ENCODE peak calls at places on chromosomes 13 and 19, in seven cellular contexts. One of them, this sample, is unnamed.

GRCh38 chr19:46714523-46715106 is 2.3 kb downstream of the PRKD2 start:
- DNase-seq in spleen: no peak
- DNase-seq in CD8-positive, alpha-beta T cell: peak; percentile 66
- DNase-seq in hepatocyte: no peak
- DNase-seq in breast epithelium: peak; percentile 61
- DNase-seq in mucosa of descending colon: peak; percentile 40
- DNase-seq in PC-3: no peak
- DNase-seq in this sample: peak; percentile 34

GRCh38 chr13:106089251-106089940 is 446.1 kb downstream of the EFNB2 start:
- DNase-seq in spleen: no peak
- DNase-seq in CD8-positive, alpha-beta T cell: no peak
- DNase-seq in hepatocyte: no peak
- DNase-seq in breast epithelium: no peak
- DNase-seq in mucosa of descending colon: no peak
- DNase-seq in PC-3: no peak
- DNase-seq in this sample: no peak

GRCh38 chr13:48859168-48860105 is 116.3 kb upstream of the FNDC3A start:
- DNase-seq in spleen: no peak
- DNase-seq in CD8-positive, alpha-beta T cell: no peak
- DNase-seq in hepatocyte: peak; percentile 60
- DNase-seq in breast epithelium: no peak
- DNase-seq in mucosa of descending colon: peak; percentile 59
- DNase-seq in PC-3: no peak
- DNase-seq in this sample: no peak

GRCh38 chr19:39846176-39846677 is at the start of gene FBL:
- DNase-seq in spleen: peak; percentile 99
- DNase-seq in CD8-positive, alpha-beta T cell: peak; percentile 98
- DNase-seq in hepatocyte: peak; percentile 99
- DNase-seq in breast epithelium: peak; percentile 96
- DNase-seq in mucosa of descending colon: peak; percentile 97
- DNase-seq in PC-3: peak; percentile 87
- DNase-seq in this sample: peak; percentile 98

GRCh38 chr19:6564393-6564792 is 26.6 kb downstream of the CD70 start:
- DNase-seq in spleen: no peak
- DNase-seq in CD8-positive, alpha-beta T cell: no peak
- DNase-seq in hepatocyte: no peak
- DNase-seq in breast epithelium: no peak
- DNase-seq in mucosa of descending colon: no peak
- DNase-seq in PC-3: peak; percentile 60
- DNase-seq in this sample: no peak

GRCh38 chr13:114067381-114067885 is 65.0 kb downstream of the RASA3 start:
- DNase-seq in spleen: no peak
- DNase-seq in CD8-positive, alpha-beta T cell: no peak
- DNase-seq in hepatocyte: no peak
- DNase-seq in breast epithelium: no peak
- DNase-seq in mucosa of descending colon: no peak
- DNase-seq in PC-3: peak; percentile 43
- DNase-seq in this sample: peak; percentile 4

GRCh38 chr19:41192574-41193419 is at the start of gene CYP2S1:
- DNase-seq in spleen: no peak
- DNase-seq in CD8-positive, alpha-beta T cell: no peak
- DNase-seq in hepatocyte: peak; percentile 82
- DNase-seq in breast epithelium: no peak
- DNase-seq in mucosa of descending colon: peak; percentile 82
- DNase-seq in PC-3: peak; percentile 57
- DNase-seq in this sample: peak; percentile 90

GRCh38 chr13:111123221-111123620 is 8.1 kb downstream of the ARHGEF7 start:
- DNase-seq in spleen: no peak
- DNase-seq in CD8-positive, alpha-beta T cell: no peak
- DNase-seq in hepatocyte: no peak
- DNase-seq in breast epithelium: no peak
- DNase-seq in mucosa of descending colon: no peak
- DNase-seq in PC-3: no peak
- DNase-seq in this sample: no peak

GRCh38 chr13:48333976-48334375 is 30.4 kb downstream of the RB1 start:
- DNase-seq in spleen: no peak
- DNase-seq in CD8-positive, alpha-beta T cell: no peak
- DNase-seq in hepatocyte: no peak
- DNase-seq in breast epithelium: no peak
- DNase-seq in mucosa of descending colon: no peak
- DNase-seq in PC-3: peak; percentile 79
- DNase-seq in this sample: no peak

GRCh38 chr19:29014857-29015436 is 198.0 kb downstream of the UQCRFS1 start:
- DNase-seq in spleen: peak; percentile 68
- DNase-seq in CD8-positive, alpha-beta T cell: no peak
- DNase-seq in hepatocyte: no peak
- DNase-seq in breast epithelium: no peak
- DNase-seq in mucosa of descending colon: no peak
- DNase-seq in PC-3: no peak
- DNase-seq in this sample: no peak

GRCh38 chr19:18291590-18292459 is 10.4 kb upstream of the JUND start:
- DNase-seq in spleen: peak; percentile 98
- DNase-seq in CD8-positive, alpha-beta T cell: peak; percentile 70
- DNase-seq in hepatocyte: peak; percentile 94
- DNase-seq in breast epithelium: peak; percentile 80
- DNase-seq in mucosa of descending colon: peak; percentile 90
- DNase-seq in PC-3: peak; percentile 35
- DNase-seq in this sample: peak; percentile 90

GRCh38 chr19:2097330-2098327 is 914 bp downstream of the IZUMO4 start:
- DNase-seq in spleen: peak; percentile 89
- DNase-seq in CD8-positive, alpha-beta T cell: no peak
- DNase-seq in hepatocyte: no peak
- DNase-seq in breast epithelium: no peak
- DNase-seq in mucosa of descending colon: no peak
- DNase-seq in PC-3: no peak
- DNase-seq in this sample: peak; percentile 11

GRCh38 chr13:26502826-26503225 is 54.7 kb upstream of the WASF3 start:
- DNase-seq in spleen: no peak
- DNase-seq in CD8-positive, alpha-beta T cell: no peak
- DNase-seq in hepatocyte: peak; percentile 52
- DNase-seq in breast epithelium: no peak
- DNase-seq in mucosa of descending colon: no peak
- DNase-seq in PC-3: peak; percentile 10
- DNase-seq in this sample: no peak

GRCh38 chr19:44587863-44588752 is 25.3 kb upstream of the IGSF23 start:
- DNase-seq in spleen: no peak
- DNase-seq in CD8-positive, alpha-beta T cell: no peak
- DNase-seq in hepatocyte: peak; percentile 55
- DNase-seq in breast epithelium: no peak
- DNase-seq in mucosa of descending colon: no peak
- DNase-seq in PC-3: peak; percentile 86
- DNase-seq in this sample: no peak

GRCh38 chr19:13036366-13036976 is 41.2 kb downstream of the NFIX start:
- DNase-seq in spleen: no peak
- DNase-seq in CD8-positive, alpha-beta T cell: no peak
- DNase-seq in hepatocyte: peak; percentile 68
- DNase-seq in breast epithelium: peak; percentile 71
- DNase-seq in mucosa of descending colon: peak; percentile 77
- DNase-seq in PC-3: peak; percentile 93
- DNase-seq in this sample: peak; percentile 66

GRCh38 chr13:74414458-74414857 is 280.3 kb upstream of the KLF12 start:
- DNase-seq in spleen: peak; percentile 75
- DNase-seq in CD8-positive, alpha-beta T cell: no peak
- DNase-seq in hepatocyte: no peak
- DNase-seq in breast epithelium: no peak
- DNase-seq in mucosa of descending colon: no peak
- DNase-seq in PC-3: no peak
- DNase-seq in this sample: no peak

GRCh38 chr19:56107626-56108351 is 13.3 kb downstream of the ZNF787 start:
- DNase-seq in spleen: peak; percentile 72
- DNase-seq in CD8-positive, alpha-beta T cell: no peak
- DNase-seq in hepatocyte: no peak
- DNase-seq in breast epithelium: no peak
- DNase-seq in mucosa of descending colon: peak; percentile 55
- DNase-seq in PC-3: no peak
- DNase-seq in this sample: no peak

GRCh38 chr13:31424130-31424729 is 224.5 kb downstream of the B3GLCT start:
- DNase-seq in spleen: peak; percentile 85
- DNase-seq in CD8-positive, alpha-beta T cell: peak; percentile 35
- DNase-seq in hepatocyte: peak; percentile 88
- DNase-seq in breast epithelium: peak; percentile 73
- DNase-seq in mucosa of descending colon: peak; percentile 87
- DNase-seq in PC-3: peak; percentile 83
- DNase-seq in this sample: peak; percentile 83

GRCh38 chr19:46000497-46001246 is 5.4 kb downstream of the CCDC61 start:
- DNase-seq in spleen: peak; percentile 83
- DNase-seq in CD8-positive, alpha-beta T cell: peak; percentile 61
- DNase-seq in hepatocyte: peak; percentile 73
- DNase-seq in breast epithelium: no peak
- DNase-seq in mucosa of descending colon: peak; percentile 85
- DNase-seq in PC-3: no peak
- DNase-seq in this sample: no peak

GRCh38 chr13:51549050-51549449 is 35.2 kb upstream of the WDFY2 start:
- DNase-seq in spleen: peak; percentile 75
- DNase-seq in CD8-positive, alpha-beta T cell: no peak
- DNase-seq in hepatocyte: peak; percentile 32
- DNase-seq in breast epithelium: no peak
- DNase-seq in mucosa of descending colon: peak; percentile 11
- DNase-seq in PC-3: no peak
- DNase-seq in this sample: no peak

GRCh38 chr13:51549593-51549992 is 34.7 kb upstream of the WDFY2 start:
- DNase-seq in spleen: no peak
- DNase-seq in CD8-positive, alpha-beta T cell: no peak
- DNase-seq in hepatocyte: no peak
- DNase-seq in breast epithelium: no peak
- DNase-seq in mucosa of descending colon: no peak
- DNase-seq in PC-3: no peak
- DNase-seq in this sample: no peak

GRCh38 chr13:51550151-51550550 is 34.1 kb upstream of the WDFY2 start:
- DNase-seq in spleen: no peak
- DNase-seq in CD8-positive, alpha-beta T cell: no peak
- DNase-seq in hepatocyte: no peak
- DNase-seq in breast epithelium: no peak
- DNase-seq in mucosa of descending colon: no peak
- DNase-seq in PC-3: no peak
- DNase-seq in this sample: no peak

GRCh38 chr13:51551446-51551845 is 32.8 kb upstream of the WDFY2 start:
- DNase-seq in spleen: no peak
- DNase-seq in CD8-positive, alpha-beta T cell: no peak
- DNase-seq in hepatocyte: no peak
- DNase-seq in breast epithelium: no peak
- DNase-seq in mucosa of descending colon: no peak
- DNase-seq in PC-3: no peak
- DNase-seq in this sample: no peak

DNA sequence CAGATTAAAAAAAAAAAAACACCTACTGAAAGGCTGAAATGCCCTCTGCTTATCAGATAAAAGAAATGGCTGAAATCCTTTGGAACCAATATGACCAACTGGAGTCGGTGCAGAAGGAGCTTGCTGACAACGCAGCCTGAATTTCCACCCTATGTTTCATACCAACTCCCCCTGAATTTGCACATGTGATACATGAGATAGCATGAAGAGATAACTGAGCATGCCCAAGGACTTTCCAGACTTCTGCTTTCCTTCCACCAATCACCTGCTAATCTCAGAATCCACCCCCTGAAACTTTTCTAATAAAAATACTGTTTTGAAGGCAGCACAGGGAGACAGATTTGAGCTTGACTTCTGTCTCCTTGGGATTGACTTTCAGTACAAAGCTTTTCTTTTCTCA is 32.2 kb upstream of the WDFY2 start:
- DNase-seq in spleen: no peak
- DNase-seq in CD8-positive, alpha-beta T cell: no peak
- DNase-seq in hepatocyte: no peak
- DNase-seq in breast epithelium: no peak
- DNase-seq in mucosa of descending colon: no peak
- DNase-seq in PC-3: no peak
- DNase-seq in this sample: no peak
- H3K4me1 ChIP-seq in spleen: no peaks in the 10 kb centered on the region
- H3K4me1 ChIP-seq in CD8-positive, alpha-beta T cell: no peaks in the 10 kb centered on the region
- H3K4me1 ChIP-seq in hepatocyte: no peaks in the 10 kb centered on the region
- H3K4me1 ChIP-seq in breast epithelium: no peaks in the 10 kb centered on the region
- H3K4me1 ChIP-seq in mucosa of descending colon: no peaks in the 10 kb centered on the region
- H3K4me1 ChIP-seq in PC-3: no peaks in the 10 kb centered on the region
- H3K4me1 ChIP-seq in this sample: no peaks in the 10 kb centered on the region

DNA sequence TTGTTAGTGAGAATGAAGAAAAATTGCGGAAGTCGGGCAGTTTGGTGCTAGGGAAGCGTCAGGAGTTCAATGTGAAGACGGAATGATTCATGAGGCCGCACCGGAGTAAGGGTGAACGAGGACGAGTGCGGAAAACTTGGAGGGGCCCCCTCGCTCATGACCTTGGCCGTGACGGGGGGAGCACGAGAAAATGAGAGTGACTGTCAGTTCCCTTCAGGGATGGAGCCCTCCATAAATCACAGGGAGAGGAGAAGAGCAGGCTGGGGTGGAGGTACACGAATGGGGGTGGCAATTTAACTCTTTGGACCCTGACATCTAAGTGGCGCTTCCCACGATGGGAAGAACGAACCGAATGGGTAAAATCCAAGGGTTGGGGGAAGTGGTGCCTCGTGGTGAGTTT is 486.4 kb downstream of the TSHZ3 start:
- DNase-seq in spleen: no peak
- DNase-seq in CD8-positive, alpha-beta T cell: no peak
- DNase-seq in hepatocyte: no peak
- DNase-seq in breast epithelium: no peak
- DNase-seq in mucosa of descending colon: no peak
- DNase-seq in PC-3: no peak
- DNase-seq in this sample: no peak
- H3K9me3 ChIP-seq in spleen: peaks cover 6% of the 10 kb centered on the region
- H3K9me3 ChIP-seq in CD8-positive, alpha-beta T cell: no peaks in the 10 kb centered on the region
- H3K9me3 ChIP-seq in hepatocyte: no peaks in the 10 kb centered on the region
- H3K9me3 ChIP-seq in breast epithelium: peaks cover 6% of the 10 kb centered on the region
- H3K9me3 ChIP-seq in mucosa of descending colon: no peaks in the 10 kb centered on the region
- H3K9me3 ChIP-seq in PC-3: no peaks in the 10 kb centered on the region
- H3K9me3 ChIP-seq in this sample: no peaks in the 10 kb centered on the region

DNA sequence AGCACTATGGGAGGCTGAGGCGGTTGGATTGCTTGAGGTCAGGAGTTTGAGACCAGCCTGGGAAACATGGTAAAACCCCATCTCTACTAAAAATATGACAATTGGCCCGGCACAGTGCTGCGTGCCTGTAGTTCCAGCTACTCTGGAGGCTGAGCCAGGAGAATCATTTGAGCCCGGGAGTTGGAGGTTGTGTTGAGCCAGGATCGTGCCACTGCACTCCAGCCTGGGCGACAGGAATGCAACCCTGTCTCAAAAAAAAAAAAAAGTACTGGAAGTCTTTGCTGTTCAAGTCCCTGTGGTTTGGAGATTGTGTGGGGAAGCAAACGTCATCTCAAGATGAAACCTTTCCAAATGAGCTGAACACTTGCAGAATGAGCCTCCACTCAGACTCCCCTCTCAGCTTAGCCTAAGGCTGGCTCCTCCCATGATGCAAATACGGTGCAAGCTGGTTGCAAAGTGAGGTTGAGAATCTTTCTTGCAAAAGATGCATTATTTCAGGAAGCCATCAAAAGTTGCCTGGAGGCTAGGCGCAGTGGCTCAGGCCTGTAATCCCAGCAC is 46.2 kb downstream of the MYO9B start:
- DNase-seq in spleen: no peak
- DNase-seq in CD8-positive, alpha-beta T cell: no peak
- DNase-seq in hepatocyte: no peak
- DNase-seq in breast epithelium: no peak
- DNase-seq in mucosa of descending colon: no peak
- DNase-seq in PC-3: no peak
- DNase-seq in this sample: no peak
- H3K4me1 ChIP-seq in spleen: peaks cover 53% of the 10 kb centered on the region
- H3K4me1 ChIP-seq in CD8-positive, alpha-beta T cell: peaks cover 31% of the 10 kb centered on the region
- H3K4me1 ChIP-seq in hepatocyte: no peaks in the 10 kb centered on the region
- H3K4me1 ChIP-seq in breast epithelium: peaks cover 7% of the 10 kb centered on the region
- H3K4me1 ChIP-seq in mucosa of descending colon: peaks cover 2% of the 10 kb centered on the region
- H3K4me1 ChIP-seq in PC-3: no peaks in the 10 kb centered on the region
- H3K4me1 ChIP-seq in this sample: peaks cover 3% of the 10 kb centered on the region

DNA sequence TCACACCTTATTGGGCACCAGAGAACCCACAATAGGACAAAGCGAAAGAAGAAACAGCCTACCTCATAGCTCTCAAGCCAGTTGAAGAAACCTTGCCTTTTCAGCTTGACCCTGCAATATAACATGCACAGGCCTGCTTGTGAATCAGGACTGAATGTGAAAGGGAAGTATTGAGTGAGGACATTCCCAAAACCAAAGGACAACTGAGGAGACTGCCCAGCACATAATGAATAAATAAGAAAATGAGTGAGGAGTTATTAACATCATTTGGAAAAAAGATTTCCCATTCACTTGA is 15.7 kb upstream of the ZNF544 start:
- DNase-seq in spleen: no peak
- DNase-seq in CD8-positive, alpha-beta T cell: no peak
- DNase-seq in hepatocyte: no peak
- DNase-seq in breast epithelium: no peak
- DNase-seq in mucosa of descending colon: no peak
- DNase-seq in PC-3: no peak
- DNase-seq in this sample: no peak
- H3K9me3 ChIP-seq in spleen: peaks cover 100% of the 10 kb centered on the region
- H3K9me3 ChIP-seq in CD8-positive, alpha-beta T cell: peaks cover 93% of the 10 kb centered on the region
- H3K9me3 ChIP-seq in hepatocyte: peaks cover 59% of the 10 kb centered on the region
- H3K9me3 ChIP-seq in breast epithelium: peaks cover 100% of the 10 kb centered on the region
- H3K9me3 ChIP-seq in mucosa of descending colon: peaks cover 100% of the 10 kb centered on the region
- H3K9me3 ChIP-seq in PC-3: peaks cover 71% of the 10 kb centered on the region
- H3K9me3 ChIP-seq in this sample: peaks cover 83% of the 10 kb centered on the region

This sample was measured in Caco-2.